ENCODE peak calls at places on chromosome 1, in eight cellular contexts. U is dorsolateral prefrontal cortex, V is fibroblast of lung, Y is prostate gland, F is A673, S is transverse colon, G is adrenal gland, I is small intestine. M is an unnamed sample.
A peak's percentile ranks its signal among the peaks of the same experiment; 100 is the strongest.

GRCh38 chr1:202589190-202589680 is 121.0 kb downstream of the SYT2 start:
- DNase-seq in G (peak; percentile 92), U (no peak), Y (no peak), S (peak; percentile 73), I (peak; percentile 11), V (peak; percentile 100), F (no peak), M (peak; percentile 72)

GRCh38 chr1:96075704-96076455 is 645.7 kb upstream of the PTBP2 start:
- DNase-seq in S (no peak), I (no peak), U (no peak), Y (no peak), G (no peak), V (peak; percentile 4), F (no peak), M (no peak)

GRCh38 chr1:106266786-106267185 is 789.7 kb upstream of the PRMT6 start:
- DNase-seq in G (no peak), Y (no peak), I (no peak), S (no peak), U (no peak), F (no peak), V (no peak), M (no peak)

GRCh38 chr1:27612718-27613117 is 8.8 kb upstream of the AHDC1 start:
- DNase-seq in Y (no peak), G (no peak), S (no peak), I (no peak), F (no peak), V (no peak), U (no peak), M (no peak)

GRCh38 chr1:95627244-95627643 is 393.2 kb downstream of the RWDD3 start:
- DNase-seq in I (no peak), F (no peak), V (no peak), U (no peak), G (no peak), Y (no peak), S (no peak), M (no peak)

GRCh38 chr1:33424205-33424604 is 6.7 kb downstream of the PHC2 start:
- DNase-seq in Y (no peak), U (no peak), I (no peak), S (no peak), F (no peak), G (no peak), V (peak; percentile 73), M (no peak)

GRCh38 chr1:46113948-46114347 is 18.5 kb downstream of the PIK3R3 start:
- DNase-seq in V (no peak), S (no peak), G (no peak), U (no peak), F (no peak), Y (no peak), I (no peak), M (no peak)

GRCh38 chr1:233672732-233673131 is 58.8 kb downstream of the KCNK1 start:
- DNase-seq in G (no peak), S (no peak), V (no peak), Y (no peak), I (peak; percentile 76), U (no peak), F (no peak), M (no peak)

GRCh38 chr1:50108497-50109073 is at the start of gene ELAVL4:
- DNase-seq in S (no peak), F (peak; percentile 1), U (peak; percentile 76), I (no peak), Y (no peak), V (no peak), G (peak; percentile 86), M (no peak)

GRCh38 chr1:50109647-50110075 is 941 bp downstream of the ELAVL4 start:
- DNase-seq in V (peak; percentile 2), S (no peak), G (peak; percentile 70), F (peak; percentile 18), U (peak; percentile 34), Y (no peak), I (no peak), M (peak; percentile 14)

GRCh38 chr1:50106095-50106761 is 2.5 kb upstream of the ELAVL4 start:
- DNase-seq in S (no peak), F (no peak), V (no peak), U (no peak), Y (no peak), I (no peak), G (peak; percentile 66), M (no peak)

GRCh38 chr1:50110656-50111055 is 1.9 kb downstream of the ELAVL4 start:
- DNase-seq in U (peak; percentile 52), V (no peak), I (no peak), F (no peak), G (peak; percentile 62), S (no peak), Y (no peak), M (no peak)

GRCh38 chr1:50110084-50110615 is 1.4 kb downstream of the ELAVL4 start:
- DNase-seq in V (no peak), G (no peak), Y (no peak), S (no peak), U (peak; percentile 38), F (no peak), I (no peak), M (no peak)
- H3K4me3 ChIP-seq in V (no peak overlapping the region), G (no peak overlapping the region), Y (no peak overlapping the region), S (no peak overlapping the region), U (peak overlapping the region; percentile 62), F (no peak overlapping the region), I (no peak overlapping the region), M (no peak overlapping the region)

GRCh38 chr1:35560256-35561225 is 2.9 kb downstream of the NCDN start:
- DNase-seq in V (no peak), Y (peak; percentile 83), I (no peak), U (peak; percentile 92), G (peak; percentile 84), S (peak; percentile 39), F (no peak), M (peak; percentile 77)

GRCh38 chr1:35558374-35559316 is 1.0 kb downstream of the NCDN start:
- DNase-seq in I (no peak), Y (no peak), S (no peak), U (no peak), V (no peak), F (peak; percentile 65), G (no peak), M (no peak)

GRCh38 chr1:35561297-35561971 is 3.8 kb downstream of the NCDN start:
- DNase-seq in Y (no peak), U (no peak), G (no peak), S (no peak), F (no peak), V (no peak), I (no peak), M (no peak)

GRCh38 chr1:35557611-35558373 is at the start of gene NCDN:
- DNase-seq in V (peak; percentile 98), G (peak; percentile 99), U (peak; percentile 96), I (peak; percentile 97), S (peak; percentile 97), Y (peak; percentile 96), F (peak; percentile 99), M (peak; percentile 97)

GRCh38 chr1:35559317-35559944 is 1.8 kb downstream of the NCDN start:
- DNase-seq in G (no peak), V (no peak), Y (no peak), U (peak; percentile 49), S (no peak), F (no peak), I (no peak), M (no peak)
- H3K4me3 ChIP-seq in G (no peak overlapping the region), V (no peak overlapping the region), Y (no peak overlapping the region), U (peak overlapping the region; percentile 98), S (no peak overlapping the region), F (no peak overlapping the region), I (no peak overlapping the region), M (no peak overlapping the region)

GRCh38 chr1:179576509-179576908 is 761 bp upstream of the NPHS2 start:
- DNase-seq in S (no peak), G (no peak), V (no peak), U (no peak), F (no peak), Y (no peak), I (peak; percentile 13), M (no peak)

DNA sequence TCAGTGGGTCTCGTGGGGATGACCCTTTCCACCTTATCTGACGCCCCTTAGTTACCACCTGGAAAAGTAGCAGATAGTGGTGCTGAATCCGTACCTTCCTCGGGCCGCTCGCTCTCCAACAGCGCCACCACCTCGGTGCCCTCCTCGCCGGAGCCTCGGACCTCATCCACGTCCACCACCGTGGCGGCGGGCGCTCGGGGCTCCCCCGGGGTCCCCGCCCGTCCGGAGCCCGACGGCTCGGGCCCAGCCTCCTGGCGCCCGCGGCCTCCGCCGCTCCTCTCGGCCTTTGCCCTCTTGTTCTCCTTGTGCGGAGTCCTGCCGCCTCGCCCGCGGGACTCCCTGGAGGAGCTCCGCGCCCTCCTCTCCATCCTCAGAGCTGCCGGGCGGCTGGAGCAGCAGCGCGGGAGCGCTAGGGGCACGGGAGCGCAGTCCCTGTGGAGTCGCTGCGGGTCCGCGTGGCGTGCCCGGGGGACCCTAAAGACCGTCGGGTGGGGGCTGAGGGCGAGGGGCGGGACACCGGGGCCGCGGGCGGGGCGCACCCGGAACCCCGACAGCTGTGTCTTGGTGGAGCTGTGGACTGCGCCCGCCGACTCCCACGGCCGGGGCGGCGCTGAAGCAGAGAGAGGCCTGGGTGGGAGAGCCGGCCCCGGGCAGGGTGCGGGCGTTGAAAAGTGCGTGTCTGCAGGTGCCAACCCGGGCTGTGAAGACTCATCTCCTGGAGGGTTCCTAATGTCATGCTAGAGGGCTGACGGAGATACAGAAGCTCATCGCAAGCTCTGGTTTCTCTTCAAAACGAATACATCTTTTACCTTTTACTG is at the start of gene NPHS2:
- DNase-seq in I (peak; percentile 59), F (no peak), Y (no peak), V (no peak), G (no peak), S (no peak), U (no peak), M (no peak)
- H3K4me3 ChIP-seq in I (no peak within 1 kb of the TSS), F (no peak within 1 kb of the TSS), Y (no peak within 1 kb of the TSS), V (no peak within 1 kb of the TSS), G (no peak within 1 kb of the TSS), S (peak within 1 kb of the TSS; percentile 33), U (no peak within 1 kb of the TSS), M (peak within 1 kb of the TSS; percentile 6)

GRCh38 chr1:47179023-47179987 is 10.5 kb downstream of the PDZK1IP1 start:
- DNase-seq in I (peak; percentile 85), F (peak; percentile 95), V (peak; percentile 91), U (peak; percentile 51), G (peak; percentile 96), S (peak; percentile 92), Y (peak; percentile 83), M (peak; percentile 94)

GRCh38 chr1:47181095-47181954 is 8.5 kb downstream of the PDZK1IP1 start:
- DNase-seq in I (no peak), F (no peak), G (peak; percentile 31), S (no peak), V (no peak), U (no peak), Y (no peak), M (no peak)

GRCh38 chr1:47178665-47179022 is 11.2 kb downstream of the PDZK1IP1 start:
- DNase-seq in V (no peak), Y (no peak), G (peak; percentile 55), S (no peak), U (no peak), I (no peak), F (no peak), M (no peak)

GRCh38 chr1:47180603-47181094 is 9.2 kb downstream of the PDZK1IP1 start:
- DNase-seq in S (no peak), G (peak; percentile 49), F (no peak), U (no peak), Y (no peak), I (no peak), V (no peak), M (no peak)

GRCh38 chr1:47179988-47180563 is 9.8 kb downstream of the PDZK1IP1 start:
- DNase-seq in S (no peak), V (no peak), I (no peak), Y (no peak), U (no peak), F (no peak), G (peak; percentile 42), M (no peak)
- H3K4me3 ChIP-seq in S (peak overlapping the region; percentile 48), V (no peak overlapping the region), I (no peak overlapping the region), Y (no peak overlapping the region), U (peak overlapping the region; percentile 52), F (peak overlapping the region; percentile 42), G (no peak overlapping the region), M (no peak overlapping the region)

GRCh38 chr1:16017461-16018303 is at the start of gene HSPB7:
- DNase-seq in I (no peak), F (no peak), G (peak; percentile 97), S (peak; percentile 69), V (peak; percentile 69), Y (peak; percentile 36), U (peak; percentile 98), M (peak; percentile 87)
- H3K4me3 ChIP-seq in I (no peak within 1 kb of the TSS), F (no peak within 1 kb of the TSS), G (no peak within 1 kb of the TSS), S (peak within 1 kb of the TSS; percentile 32), V (no peak within 1 kb of the TSS), Y (peak within 1 kb of the TSS; percentile 3), U (no peak within 1 kb of the TSS), M (peak within 1 kb of the TSS; percentile 20)